ENCODE peak calls at places on chromosomes 16 and 17, in eight cellular contexts. G is naive thymus-derived CD8-positive, alpha-beta T cell; L is heart left ventricle; C is natural killer cell treated with Interleukin-12 subunit alpha and Interleukin-12 subunit beta and Interleukin-15 and Interleukin-18, amount 100 ng/mL, for 72 hours; D is activated T-cell treated with anti-CD3 and anti-CD28 coated beads, Interleukin-2, amount 50 U/mL, for 72 hours; E is Right ventricle myocardium inferior; X is sciatic nerve; J is activated CD8-positive, alpha-beta T cell treated with anti-CD3 and anti-CD28 coated beads, Interleukin-2, amount 10 ng/mL, durations not matched to agents 7 days and 5 days. K is an unnamed sample.
A peak's percentile ranks its signal among the peaks of the same experiment; 100 is the strongest.

GRCh38 chr16:86193528-86194193 is 294.7 kb downstream of the IRF8 start:
- ATAC-seq in G (no peak), L (no peak), C (no peak), D (no peak), E (no peak), X (no peak), J (no peak), K (peak; percentile 52)

GRCh38 chr16:29029168-29029994 is 44.5 kb downstream of the LAT start:
- ATAC-seq in G (peak; percentile 90), L (peak; percentile 43), C (peak; percentile 99), D (peak; percentile 99), E (no peak), X (no peak), J (peak; percentile 71), K (no peak)

GRCh38 chr17:77909236-77909635 is 49.3 kb upstream of the TNRC6C start:
- ATAC-seq in G (no peak), L (peak; percentile 45), C (no peak), D (no peak), E (peak; percentile 72), X (peak; percentile 85), J (no peak), K (peak; percentile 51)

GRCh38 chr16:74720579-74720978 is 19.9 kb upstream of the MLKL start:
- ATAC-seq in G (no peak), L (no peak), C (no peak), D (no peak), E (no peak), X (no peak), J (no peak), K (no peak)

GRCh38 chr17:9566067-9566466 is 9.6 kb downstream of the STX8 start:
- ATAC-seq in G (no peak), L (no peak), C (no peak), D (no peak), E (no peak), X (no peak), J (no peak), K (no peak)

GRCh38 chr16:69544099-69544498 is 21.7 kb upstream of the NFAT5 start:
- ATAC-seq in G (no peak), L (no peak), C (no peak), D (no peak), E (no peak), X (no peak), J (no peak), K (no peak)

GRCh38 chr16:83781-84615 is 6.0 kb downstream of the MPG start:
- ATAC-seq in G (peak; percentile 28), L (peak; percentile 32), C (peak; percentile 57), D (peak; percentile 27), E (peak; percentile 14), X (peak; percentile 29), J (peak; percentile 33), K (no peak)

GRCh38 chr16:60771138-60771537 is 1265.1 kb downstream of the CDH8 start:
- ATAC-seq in G (no peak), L (no peak), C (no peak), D (no peak), E (no peak), X (no peak), J (no peak), K (peak; percentile 43)

GRCh38 chr17:47119746-47120520 is 69.2 kb downstream of the CDC27 start:
- ATAC-seq in G (no peak), L (no peak), C (no peak), D (peak; percentile 76), E (no peak), X (no peak), J (no peak), K (no peak)

GRCh38 chr16:23670137-23670776 is 8.4 kb upstream of the PLK1 start:
- ATAC-seq in G (no peak), L (no peak), C (peak; percentile 98), D (peak; percentile 99), E (no peak), X (no peak), J (peak; percentile 93), K (no peak)

GRCh38 chr16:13839577-13839976 is 80.4 kb upstream of the ERCC4 start:
- ATAC-seq in G (no peak), L (no peak), C (no peak), D (no peak), E (no peak), X (no peak), J (no peak), K (no peak)

GRCh38 chr17:74520790-74521480 is 10.3 kb downstream of the CD300LB start:
- ATAC-seq in G (no peak), L (peak; percentile 63), C (no peak), D (no peak), E (peak; percentile 72), X (peak; percentile 82), J (no peak), K (peak; percentile 46)

GRCh38 chr16:13997933-13998332 is 73.2 kb upstream of the MRTFB start:
- ATAC-seq in G (peak; percentile 44), L (no peak), C (no peak), D (peak; percentile 36), E (no peak), X (no peak), J (no peak), K (no peak)

GRCh38 chr17:8740486-8740885 is 4.2 kb downstream of the CCDC42 start:
- ATAC-seq in G (peak; percentile 82), L (no peak), C (peak; percentile 58), D (peak; percentile 67), E (no peak), X (no peak), J (peak; percentile 67), K (no peak)

GRCh38 chr17:72634621-72635020 is 457.9 kb downstream of the SLC39A11 start:
- ATAC-seq in G (no peak), L (no peak), C (no peak), D (peak; percentile 63), E (no peak), X (no peak), J (peak; percentile 51), K (no peak)

GRCh38 chr17:78425429-78425828 is 47.0 kb downstream of the PGS1 start:
- ATAC-seq in G (no peak), L (no peak), C (no peak), D (no peak), E (peak; percentile 33), X (no peak), J (no peak), K (no peak)

GRCh38 chr17:28974451-28974850 is 23.1 kb upstream of the PHF12 start:
- ATAC-seq in G (no peak), L (peak; percentile 59), C (no peak), D (no peak), E (peak; percentile 71), X (no peak), J (no peak), K (no peak)

GRCh38 chr17:58046230-58047094 is 36.8 kb upstream of the DYNLL2 start:
- ATAC-seq in G (no peak), L (peak; percentile 91), C (no peak), D (no peak), E (peak; percentile 75), X (no peak), J (no peak), K (no peak)

GRCh38 chr17:57662021-57662420 is 83.1 kb downstream of the CCDC182 start:
- ATAC-seq in G (no peak), L (no peak), C (no peak), D (no peak), E (no peak), X (no peak), J (no peak), K (no peak)

GRCh38 chr17:16973760-16974540 is 2.0 kb upstream of the TNFRSF13B start:
- ATAC-seq in G (peak; percentile 41), L (no peak), C (no peak), D (no peak), E (no peak), X (no peak), J (no peak), K (no peak)

GRCh38 chr17:39704821-39705551 is 5.1 kb downstream of the ERBB2 start:
- ATAC-seq in G (no peak), L (peak; percentile 20), C (no peak), D (no peak), E (peak; percentile 10), X (peak; percentile 67), J (no peak), K (no peak)

GRCh38 chr17:42458497-42459255 is at the start of gene ATP6V0A1:
- ATAC-seq in G (peak; percentile 90), L (peak; percentile 98), C (peak; percentile 95), D (peak; percentile 96), E (peak; percentile 98), X (peak; percentile 97), J (peak; percentile 88), K (peak; percentile 95)

GRCh38 chr17:17712268-17712924 is 31.1 kb downstream of the RAI1 start:
- ATAC-seq in G (no peak), L (no peak), C (peak; percentile 97), D (peak; percentile 91), E (no peak), X (no peak), J (peak; percentile 49), K (no peak)

GRCh38 chr16:3413730-3414379 is 12.8 kb downstream of the ZNF174 start:
- ATAC-seq in G (no peak), L (no peak), C (no peak), D (no peak), E (no peak), X (no peak), J (no peak), K (no peak)

GRCh38 chr17:45848868-45849535 is 4.3 kb downstream of the SPPL2C start:
- ATAC-seq in G (no peak), L (peak; percentile 76), C (no peak), D (no peak), E (peak; percentile 67), X (peak; percentile 57), J (no peak), K (no peak)

GRCh38 chr16:56588781-56589140 is 567 bp upstream of the MT3 start:
- ATAC-seq in G (no peak), L (no peak), C (no peak), D (no peak), E (no peak), X (no peak), J (no peak), K (no peak)

GRCh38 chr16:50478021-50478772 is 70.0 kb upstream of the NKD1 start:
- ATAC-seq in G (no peak), L (no peak), C (no peak), D (no peak), E (no peak), X (no peak), J (no peak), K (no peak)

GRCh38 chr17:61335105-61335844 is 64.4 kb upstream of the TBX2 start:
- ATAC-seq in G (no peak), L (peak; percentile 18), C (no peak), D (no peak), E (no peak), X (peak; percentile 21), J (no peak), K (no peak)

GRCh38 chr17:48997103-48997826 is at the start of gene IGF2BP1:
- ATAC-seq in G (peak; percentile 41), L (peak; percentile 18), C (peak; percentile 56), D (peak; percentile 63), E (peak; percentile 39), X (no peak), J (peak; percentile 59), K (no peak)